ENCODE peak calls at places on chromosomes 5 and 9, in seven cellular contexts. One of them, this sample, is unnamed.

GRCh38 chr9:734831-735511 is 106.5 kb upstream of the DMRT1 start:
- DNase-seq in stomach: no peak
- DNase-seq in neural progenitor cell: no peak
- DNase-seq in fibroblast of lung: peak; percentile 98
- DNase-seq in uterus: peak; percentile 33
- DNase-seq in kidney: no peak
- DNase-seq in CD8-positive, alpha-beta T cell: no peak
- DNase-seq in this sample: no peak

GRCh38 chr9:126376903-126377342 is 50.3 kb downstream of the MVB12B start:
- DNase-seq in stomach: no peak
- DNase-seq in neural progenitor cell: peak; percentile 80
- DNase-seq in fibroblast of lung: no peak
- DNase-seq in uterus: no peak
- DNase-seq in kidney: no peak
- DNase-seq in CD8-positive, alpha-beta T cell: no peak
- DNase-seq in this sample: no peak

GRCh38 chr9:35935755-35936509 is 22.0 kb downstream of the OR2S2 start:
- DNase-seq in stomach: no peak
- DNase-seq in neural progenitor cell: no peak
- DNase-seq in fibroblast of lung: peak; percentile 93
- DNase-seq in uterus: no peak
- DNase-seq in kidney: no peak
- DNase-seq in CD8-positive, alpha-beta T cell: no peak
- DNase-seq in this sample: no peak

GRCh38 chr5:50704730-50705129 is 38.3 kb downstream of the PARP8 start:
- DNase-seq in stomach: no peak
- DNase-seq in neural progenitor cell: no peak
- DNase-seq in fibroblast of lung: no peak
- DNase-seq in uterus: no peak
- DNase-seq in kidney: no peak
- DNase-seq in CD8-positive, alpha-beta T cell: no peak
- DNase-seq in this sample: no peak

GRCh38 chr5:59560553-59560952 is 333.0 kb downstream of the PDE4D start:
- DNase-seq in stomach: no peak
- DNase-seq in neural progenitor cell: no peak
- DNase-seq in fibroblast of lung: no peak
- DNase-seq in uterus: no peak
- DNase-seq in kidney: no peak
- DNase-seq in CD8-positive, alpha-beta T cell: no peak
- DNase-seq in this sample: no peak

GRCh38 chr5:124986667-124987066 is 240.2 kb upstream of the ZNF608 start:
- DNase-seq in stomach: no peak
- DNase-seq in neural progenitor cell: no peak
- DNase-seq in fibroblast of lung: peak; percentile 8
- DNase-seq in uterus: no peak
- DNase-seq in kidney: no peak
- DNase-seq in CD8-positive, alpha-beta T cell: no peak
- DNase-seq in this sample: no peak

GRCh38 chr5:86918246-86918645 is 300.5 kb downstream of the COX7C start:
- DNase-seq in stomach: no peak
- DNase-seq in neural progenitor cell: no peak
- DNase-seq in fibroblast of lung: no peak
- DNase-seq in uterus: no peak
- DNase-seq in kidney: no peak
- DNase-seq in CD8-positive, alpha-beta T cell: no peak
- DNase-seq in this sample: no peak

GRCh38 chr5:150317048-150318003 is 14.6 kb upstream of the ARSI start:
- DNase-seq in stomach: no peak
- DNase-seq in neural progenitor cell: no peak
- DNase-seq in fibroblast of lung: peak; percentile 97
- DNase-seq in uterus: no peak
- DNase-seq in kidney: peak; percentile 83
- DNase-seq in CD8-positive, alpha-beta T cell: no peak
- DNase-seq in this sample: no peak

GRCh38 chr5:18244309-18244708 is 610.0 kb downstream of the TAF11L14 start:
- DNase-seq in stomach: no peak
- DNase-seq in neural progenitor cell: no peak
- DNase-seq in fibroblast of lung: no peak
- DNase-seq in uterus: no peak
- DNase-seq in kidney: no peak
- DNase-seq in CD8-positive, alpha-beta T cell: no peak
- DNase-seq in this sample: no peak

GRCh38 chr9:125110464-125110863 is 32.9 kb downstream of the SCAI start:
- DNase-seq in stomach: no peak
- DNase-seq in neural progenitor cell: no peak
- DNase-seq in fibroblast of lung: no peak
- DNase-seq in uterus: no peak
- DNase-seq in kidney: no peak
- DNase-seq in CD8-positive, alpha-beta T cell: no peak
- DNase-seq in this sample: no peak

GRCh38 chr5:17440766-17441165 is 57.3 kb upstream of the TAF11L2 start:
- DNase-seq in stomach: no peak
- DNase-seq in neural progenitor cell: no peak
- DNase-seq in fibroblast of lung: peak; percentile 81
- DNase-seq in uterus: no peak
- DNase-seq in kidney: no peak
- DNase-seq in CD8-positive, alpha-beta T cell: no peak
- DNase-seq in this sample: no peak

GRCh38 chr5:16964821-16965220 is 28.7 kb upstream of the MYO10 start:
- DNase-seq in stomach: no peak
- DNase-seq in neural progenitor cell: no peak
- DNase-seq in fibroblast of lung: peak; percentile 29
- DNase-seq in uterus: no peak
- DNase-seq in kidney: no peak
- DNase-seq in CD8-positive, alpha-beta T cell: no peak
- DNase-seq in this sample: no peak

GRCh38 chr5:151002250-151002649 is 18.1 kb upstream of the GPX3 start:
- DNase-seq in stomach: no peak
- DNase-seq in neural progenitor cell: peak; percentile 46
- DNase-seq in fibroblast of lung: peak; percentile 16
- DNase-seq in uterus: no peak
- DNase-seq in kidney: no peak
- DNase-seq in CD8-positive, alpha-beta T cell: no peak
- DNase-seq in this sample: peak; percentile 34

GRCh38 chr9:126480810-126481209 is 132.9 kb upstream of the LMX1B start:
- DNase-seq in stomach: no peak
- DNase-seq in neural progenitor cell: no peak
- DNase-seq in fibroblast of lung: no peak
- DNase-seq in uterus: no peak
- DNase-seq in kidney: peak; percentile 8
- DNase-seq in CD8-positive, alpha-beta T cell: no peak
- DNase-seq in this sample: no peak

GRCh38 chr5:67215592-67216471 is 19.2 kb upstream of the CD180 start:
- DNase-seq in stomach: peak; percentile 87
- DNase-seq in neural progenitor cell: no peak
- DNase-seq in fibroblast of lung: peak; percentile 23
- DNase-seq in uterus: peak; percentile 42
- DNase-seq in kidney: peak; percentile 95
- DNase-seq in CD8-positive, alpha-beta T cell: peak; percentile 74
- DNase-seq in this sample: peak; percentile 75

GRCh38 chr5:67211926-67212325 is 15.3 kb upstream of the CD180 start:
- DNase-seq in stomach: no peak
- DNase-seq in neural progenitor cell: no peak
- DNase-seq in fibroblast of lung: peak; percentile 94
- DNase-seq in uterus: no peak
- DNase-seq in kidney: no peak
- DNase-seq in CD8-positive, alpha-beta T cell: no peak
- DNase-seq in this sample: no peak

GRCh38 chr5:67209141-67209771 is 12.7 kb upstream of the CD180 start:
- DNase-seq in stomach: peak; percentile 62
- DNase-seq in neural progenitor cell: peak; percentile 79
- DNase-seq in fibroblast of lung: peak; percentile 73
- DNase-seq in uterus: peak; percentile 53
- DNase-seq in kidney: no peak
- DNase-seq in CD8-positive, alpha-beta T cell: peak; percentile 57
- DNase-seq in this sample: peak; percentile 51

GRCh38 chr5:67214036-67214435 is 17.4 kb upstream of the CD180 start:
- DNase-seq in stomach: no peak
- DNase-seq in neural progenitor cell: no peak
- DNase-seq in fibroblast of lung: peak; percentile 24
- DNase-seq in uterus: no peak
- DNase-seq in kidney: no peak
- DNase-seq in CD8-positive, alpha-beta T cell: no peak
- DNase-seq in this sample: no peak

GRCh38 chr5:67214713-67215591 is 18.4 kb upstream of the CD180 start:
- DNase-seq in stomach: peak; percentile 83
- DNase-seq in neural progenitor cell: no peak
- DNase-seq in fibroblast of lung: no peak
- DNase-seq in uterus: no peak
- DNase-seq in kidney: no peak
- DNase-seq in CD8-positive, alpha-beta T cell: no peak
- DNase-seq in this sample: no peak
- H3K27ac ChIP-seq in stomach: peak overlapping the region; percentile 77
- H3K27ac ChIP-seq in neural progenitor cell: no peak overlapping the region
- H3K27ac ChIP-seq in fibroblast of lung: no peak overlapping the region
- H3K27ac ChIP-seq in uterus: peak overlapping the region; percentile 58
- H3K27ac ChIP-seq in kidney: peak overlapping the region; percentile 60
- H3K27ac ChIP-seq in CD8-positive, alpha-beta T cell: peak overlapping the region; percentile 60
- H3K27ac ChIP-seq in this sample: peak overlapping the region; percentile 79

GRCh38 chr5:34040411-34040810 is 2.6 kb downstream of the C1QTNF3 start:
- DNase-seq in stomach: no peak
- DNase-seq in neural progenitor cell: no peak
- DNase-seq in fibroblast of lung: peak; percentile 29
- DNase-seq in uterus: no peak
- DNase-seq in kidney: no peak
- DNase-seq in CD8-positive, alpha-beta T cell: no peak
- DNase-seq in this sample: no peak
- H3K4me1 ChIP-seq in stomach: peaks cover 54% of the 10 kb centered on the region
- H3K4me1 ChIP-seq in neural progenitor cell: peaks cover 22% of the 10 kb centered on the region
- H3K4me1 ChIP-seq in fibroblast of lung: no peaks in the 10 kb centered on the region
- H3K4me1 ChIP-seq in uterus: no peaks in the 10 kb centered on the region
- H3K4me1 ChIP-seq in kidney: peaks cover 4% of the 10 kb centered on the region
- H3K4me1 ChIP-seq in CD8-positive, alpha-beta T cell: no peaks in the 10 kb centered on the region
- H3K4me1 ChIP-seq in this sample: peaks cover 25% of the 10 kb centered on the region

GRCh38 chr9:14222149-14222835 is 91.6 kb downstream of the NFIB start:
- DNase-seq in stomach: no peak
- DNase-seq in neural progenitor cell: no peak
- DNase-seq in fibroblast of lung: no peak
- DNase-seq in uterus: no peak
- DNase-seq in kidney: no peak
- DNase-seq in CD8-positive, alpha-beta T cell: no peak
- DNase-seq in this sample: no peak

GRCh38 chr9:14221558-14221957 is 92.4 kb downstream of the NFIB start:
- DNase-seq in stomach: no peak
- DNase-seq in neural progenitor cell: no peak
- DNase-seq in fibroblast of lung: peak; percentile 88
- DNase-seq in uterus: no peak
- DNase-seq in kidney: no peak
- DNase-seq in CD8-positive, alpha-beta T cell: no peak
- DNase-seq in this sample: no peak

GRCh38 chr9:14221119-14221518 is 92.8 kb downstream of the NFIB start:
- DNase-seq in stomach: no peak
- DNase-seq in neural progenitor cell: no peak
- DNase-seq in fibroblast of lung: peak; percentile 69
- DNase-seq in uterus: no peak
- DNase-seq in kidney: no peak
- DNase-seq in CD8-positive, alpha-beta T cell: no peak
- DNase-seq in this sample: no peak

GRCh38 chr9:14219865-14220655 is 93.9 kb downstream of the NFIB start:
- DNase-seq in stomach: no peak
- DNase-seq in neural progenitor cell: no peak
- DNase-seq in fibroblast of lung: peak; percentile 77
- DNase-seq in uterus: no peak
- DNase-seq in kidney: no peak
- DNase-seq in CD8-positive, alpha-beta T cell: no peak
- DNase-seq in this sample: no peak

DNA sequence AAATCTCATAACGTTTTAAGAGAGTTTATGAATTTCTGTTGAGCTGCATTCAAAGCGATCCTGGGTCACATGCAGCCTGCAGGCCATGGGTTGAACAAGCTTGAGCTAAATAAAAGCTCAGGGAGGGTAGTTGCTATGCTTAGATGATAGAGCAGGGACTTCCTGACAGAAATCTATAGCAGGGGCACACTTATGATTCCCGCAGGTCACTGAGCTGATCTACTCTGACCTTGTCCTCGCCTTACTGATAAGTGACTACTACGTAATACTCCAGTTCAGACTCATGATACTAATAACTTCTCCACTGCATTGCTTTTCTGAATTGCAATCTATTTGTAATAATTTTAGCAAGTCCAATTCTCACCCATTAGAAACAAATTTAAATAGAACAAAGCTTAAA is 90.9 kb downstream of the NFIB start:
- DNase-seq in stomach: no peak
- DNase-seq in neural progenitor cell: no peak
- DNase-seq in fibroblast of lung: no peak
- DNase-seq in uterus: no peak
- DNase-seq in kidney: no peak
- DNase-seq in CD8-positive, alpha-beta T cell: no peak
- DNase-seq in this sample: no peak
- H3K27ac ChIP-seq in stomach: no peak overlapping the region
- H3K27ac ChIP-seq in neural progenitor cell: no peak overlapping the region
- H3K27ac ChIP-seq in fibroblast of lung: no peak overlapping the region
- H3K27ac ChIP-seq in uterus: no peak overlapping the region
- H3K27ac ChIP-seq in kidney: no peak overlapping the region
- H3K27ac ChIP-seq in CD8-positive, alpha-beta T cell: no peak overlapping the region
- H3K27ac ChIP-seq in this sample: no peak overlapping the region

GRCh38 chr9:77887660-77888059 is 144.0 kb downstream of the GNAQ start:
- DNase-seq in stomach: no peak
- DNase-seq in neural progenitor cell: no peak
- DNase-seq in fibroblast of lung: no peak
- DNase-seq in uterus: no peak
- DNase-seq in kidney: no peak
- DNase-seq in CD8-positive, alpha-beta T cell: no peak
- DNase-seq in this sample: no peak

GRCh38 chr9:77883846-77884771 is 147.5 kb downstream of the GNAQ start:
- DNase-seq in stomach: no peak
- DNase-seq in neural progenitor cell: peak; percentile 37
- DNase-seq in fibroblast of lung: peak; percentile 81
- DNase-seq in uterus: no peak
- DNase-seq in kidney: no peak
- DNase-seq in CD8-positive, alpha-beta T cell: no peak
- DNase-seq in this sample: no peak

GRCh38 chr9:77883133-77883532 is 148.5 kb downstream of the GNAQ start:
- DNase-seq in stomach: no peak
- DNase-seq in neural progenitor cell: no peak
- DNase-seq in fibroblast of lung: no peak
- DNase-seq in uterus: no peak
- DNase-seq in kidney: no peak
- DNase-seq in CD8-positive, alpha-beta T cell: no peak
- DNase-seq in this sample: no peak

GRCh38 chr9:77882294-77882693 is 149.3 kb downstream of the GNAQ start:
- DNase-seq in stomach: no peak
- DNase-seq in neural progenitor cell: no peak
- DNase-seq in fibroblast of lung: no peak
- DNase-seq in uterus: no peak
- DNase-seq in kidney: no peak
- DNase-seq in CD8-positive, alpha-beta T cell: no peak
- DNase-seq in this sample: no peak

DNA sequence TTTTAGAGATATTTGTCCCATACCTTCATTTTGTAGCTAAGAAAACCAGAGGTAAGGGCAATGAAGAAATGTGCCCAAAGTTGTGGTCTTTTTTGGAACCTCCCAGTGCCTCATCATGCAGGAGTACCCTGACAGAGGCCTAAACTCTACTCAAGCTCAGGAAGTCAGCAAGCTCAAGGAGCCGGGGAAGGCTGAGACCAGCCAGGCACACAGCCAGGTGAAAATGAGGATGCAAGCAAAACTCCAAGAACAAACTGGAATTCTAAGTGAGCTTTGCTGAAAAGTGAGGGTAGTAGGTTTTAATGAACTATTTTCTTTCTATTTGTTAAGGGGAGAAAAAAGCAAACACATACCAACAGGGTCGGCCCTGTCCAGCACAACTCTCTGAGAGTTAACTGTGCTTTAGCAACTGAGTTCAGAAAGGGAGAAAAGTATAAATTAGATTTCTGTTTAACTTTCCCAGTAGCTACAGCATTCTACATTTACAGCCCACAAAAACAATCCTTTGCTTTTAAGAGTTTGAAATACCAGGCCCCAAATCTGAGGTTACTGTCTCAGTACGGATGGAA is 146.4 kb downstream of the GNAQ start:
- DNase-seq in stomach: no peak
- DNase-seq in neural progenitor cell: no peak
- DNase-seq in fibroblast of lung: peak; percentile 29
- DNase-seq in uterus: peak; percentile 30
- DNase-seq in kidney: no peak
- DNase-seq in CD8-positive, alpha-beta T cell: no peak
- DNase-seq in this sample: no peak
- H3K4me1 ChIP-seq in stomach: peaks cover 64% of the 10 kb centered on the region
- H3K4me1 ChIP-seq in neural progenitor cell: peaks cover 10% of the 10 kb centered on the region
- H3K4me1 ChIP-seq in fibroblast of lung: no peaks in the 10 kb centered on the region
- H3K4me1 ChIP-seq in uterus: no peaks in the 10 kb centered on the region
- H3K4me1 ChIP-seq in kidney: peaks cover 5% of the 10 kb centered on the region
- H3K4me1 ChIP-seq in CD8-positive, alpha-beta T cell: no peaks in the 10 kb centered on the region
- H3K4me1 ChIP-seq in this sample: peaks cover 21% of the 10 kb centered on the region

This sample was measured in gastrocnemius medialis.